ENCODE peak calls at places on chromosomes 16 and 17, in four cellular contexts. P, I, L and J are unnamed samples.

GRCh38 chr17:74865504-74866197 is 6.0 kb upstream of the GRIN2C start:
- DNase-seq in I (no peak), L (no peak), P (no peak), J (no peak)

GRCh38 chr17:78144146-78144719 is 2.0 kb upstream of the C17orf99 start:
- DNase-seq in L (no peak), P (peak; percentile 90), I (peak; percentile 90), J (no peak)

GRCh38 chr17:57211543-57211942 is 44.8 kb upstream of the MSI2 start:
- DNase-seq in I (no peak), L (peak; percentile 33), P (no peak), J (no peak)

GRCh38 chr17:32746698-32747097 is 130.2 kb downstream of the MYO1D start:
- DNase-seq in P (no peak), L (no peak), I (no peak), J (no peak)

GRCh38 chr16:57444711-57445110 is 2.5 kb downstream of the CIAPIN1 start:
- DNase-seq in P (no peak), I (no peak), L (no peak), J (no peak)

GRCh38 chr16:69166221-69166833 is 20.6 kb upstream of the SNTB2 start:
- DNase-seq in L (no peak), I (no peak), P (no peak), J (no peak)

GRCh38 chr17:78127240-78127887 is 1.2 kb downstream of the TMC6 start:
- DNase-seq in P (peak; percentile 78), I (peak; percentile 57), L (no peak), J (peak; percentile 50)

GRCh38 chr16:18050234-18050633 is 286.3 kb downstream of the NPIPA8 start:
- DNase-seq in I (no peak), P (no peak), L (no peak), J (no peak)

GRCh38 chr17:78675316-78675616 is 98.1 kb upstream of the DNAH17 start:
- DNase-seq in P (no peak), L (no peak), I (no peak), J (no peak)

GRCh38 chr16:85444879-85445778 is 168.0 kb upstream of the GSE1 start:
- DNase-seq in L (no peak), P (peak; percentile 71), I (peak; percentile 56), J (no peak)

GRCh38 chr17:4893721-4894560 is 5.4 kb upstream of the C17orf107 start:
- DNase-seq in I (no peak), L (no peak), P (no peak), J (no peak)

GRCh38 chr17:57852041-57852954 is 2.5 kb upstream of the MRPS23 start:
- DNase-seq in P (no peak), I (no peak), L (no peak), J (no peak)

GRCh38 chr16:57145046-57145963 is 40.5 kb downstream of the PSME3IP1 start:
- DNase-seq in I (no peak), P (no peak), L (no peak), J (no peak)

GRCh38 chr17:14595656-14596055 is 294.8 kb downstream of the HS3ST3B1 start:
- DNase-seq in P (no peak), L (no peak), I (no peak), J (no peak)

GRCh38 chr16:7421578-7421977 is 88.9 kb downstream of the RBFOX1 start:
- DNase-seq in L (no peak), I (no peak), P (no peak), J (no peak)

GRCh38 chr17:39671651-39672521 is 3.6 kb downstream of the PNMT start:
- DNase-seq in P (peak; percentile 72), L (peak; percentile 82), I (peak; percentile 57), J (no peak)

GRCh38 chr17:64124609-64125008 is 5.3 kb downstream of the ERN1 start:
- DNase-seq in I (no peak), P (no peak), L (no peak), J (no peak)

GRCh38 chr16:69928856-69929400 is 22.2 kb upstream of the CLEC18A start:
- DNase-seq in I (no peak), L (no peak), P (no peak), J (no peak)

GRCh38 chr16:82735176-82735575 is 108.4 kb downstream of the CDH13 start:
- DNase-seq in P (no peak), L (no peak), I (no peak), J (no peak)

GRCh38 chr16:28162326-28162877 is 49.4 kb downstream of the XPO6 start:
- DNase-seq in I (no peak), P (no peak), L (no peak), J (no peak)

GRCh38 chr17:74466111-74466784 is at the start of gene CD300A:
- DNase-seq in L (no peak), I (peak; percentile 54), P (no peak), J (no peak)

GRCh38 chr17:83135692-83136091 is 56.3 kb downstream of the METRNL start:
- DNase-seq in I (no peak), P (peak; percentile 13), L (no peak), J (no peak)

GRCh38 chr17:82866521-82867214 is 26.8 kb upstream of the ZNF750 start:
- DNase-seq in L (no peak), I (no peak), P (no peak), J (no peak)

GRCh38 chr17:10149573-10150399 is 48.6 kb downstream of the GAS7 start:
- DNase-seq in P (no peak), L (no peak), I (no peak), J (no peak)

GRCh38 chr16:72247821-72248253 is 75.9 kb upstream of the PMFBP1 start:
- DNase-seq in I (no peak), P (no peak), L (no peak), J (no peak)

GRCh38 chr17:80681215-80681614 is 136.6 kb downstream of the RPTOR start:
- DNase-seq in I (no peak), L (no peak), P (no peak), J (no peak)

GRCh38 chr16:88282221-88283041 is 100.3 kb upstream of the ZNF469 start:
- DNase-seq in I (no peak), L (no peak), P (no peak), J (no peak)
- H3K9me3 ChIP-seq in I (peaks cover 15% of the 10 kb centered on the region), L (peaks cover 36% of the 10 kb centered on the region), P (no peaks in the 10 kb centered on the region), J (no peaks in the 10 kb centered on the region)

DNA sequence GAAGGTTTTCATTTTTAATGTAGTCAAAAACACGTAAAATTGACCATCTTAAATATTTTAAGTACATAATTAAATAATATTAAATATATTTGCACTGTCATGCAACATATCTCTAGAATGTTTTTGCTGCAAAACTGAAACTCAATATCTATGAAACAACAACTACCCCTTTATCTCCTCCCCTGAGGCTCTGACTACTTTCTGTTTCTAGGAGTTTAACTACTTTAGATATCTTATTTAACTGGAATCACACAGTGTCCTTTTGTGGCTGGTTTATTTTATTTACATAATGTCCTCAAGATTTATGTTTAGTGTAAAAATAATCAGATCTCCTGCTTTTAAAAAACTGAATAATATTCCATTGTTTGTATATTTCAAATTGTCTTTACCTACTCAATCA is 2003.9 kb downstream of the TP53TG3F start:
- DNase-seq in I (no peak), L (no peak), P (no peak), J (no peak)
- H3K9me3 ChIP-seq in I (no peaks in the 10 kb centered on the region), L (peaks cover 4% of the 10 kb centered on the region), P (no peaks in the 10 kb centered on the region), J (peaks cover 4% of the 10 kb centered on the region)

DNA sequence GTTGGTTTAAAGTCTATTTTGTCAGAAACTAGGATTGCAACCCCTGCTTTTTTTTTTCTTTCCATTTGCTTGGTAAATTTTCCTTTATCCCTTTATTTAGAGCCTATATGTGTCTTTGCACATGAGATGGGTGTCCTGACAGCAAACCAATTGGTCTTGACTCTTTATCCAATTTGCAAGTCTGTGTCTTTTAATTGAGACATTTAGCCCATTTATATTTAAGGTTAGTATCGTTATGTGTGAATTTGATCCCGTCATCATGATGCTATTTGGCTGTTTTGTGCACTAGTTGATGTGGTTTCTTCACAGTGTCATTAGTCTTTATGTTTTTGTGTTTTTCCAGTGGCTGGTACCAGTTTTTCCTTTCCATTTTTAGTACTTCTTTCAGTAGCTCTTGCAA is 127.7 kb upstream of the ZNF267 start:
- DNase-seq in I (no peak), L (no peak), P (no peak), J (no peak)
- H3K9me3 ChIP-seq in I (peaks cover 82% of the 10 kb centered on the region), L (peaks cover 53% of the 10 kb centered on the region), P (peaks cover 14% of the 10 kb centered on the region), J (peaks cover 37% of the 10 kb centered on the region)

GRCh38 chr16:12804395-12804794 is 708 bp upstream of the CPPED1 start:
- DNase-seq in L (no peak), P (no peak), I (no peak), J (no peak)
- H3K9me3 ChIP-seq in L (no peaks in the 10 kb centered on the region), P (no peaks in the 10 kb centered on the region), I (no peaks in the 10 kb centered on the region), J (no peaks in the 10 kb centered on the region)

GRCh38 chr16:35142147-35142808 is 1682.9 kb downstream of the TP53TG3F start:
- DNase-seq in L (no peak), I (no peak), P (no peak), J (no peak)
- H3K9me3 ChIP-seq in L (peaks cover 5% of the 10 kb centered on the region), I (peaks cover 67% of the 10 kb centered on the region), P (no peaks in the 10 kb centered on the region), J (no peaks in the 10 kb centered on the region)

GRCh38 chr16:3408561-3409197 is 7.7 kb downstream of the ZNF174 start:
- DNase-seq in L (no peak), P (no peak), I (no peak), J (no peak)
- H3K9me3 ChIP-seq in L (peaks cover 99% of the 10 kb centered on the region), P (peaks cover 15% of the 10 kb centered on the region), I (peaks cover 93% of the 10 kb centered on the region), J (peaks cover 41% of the 10 kb centered on the region)

DNA sequence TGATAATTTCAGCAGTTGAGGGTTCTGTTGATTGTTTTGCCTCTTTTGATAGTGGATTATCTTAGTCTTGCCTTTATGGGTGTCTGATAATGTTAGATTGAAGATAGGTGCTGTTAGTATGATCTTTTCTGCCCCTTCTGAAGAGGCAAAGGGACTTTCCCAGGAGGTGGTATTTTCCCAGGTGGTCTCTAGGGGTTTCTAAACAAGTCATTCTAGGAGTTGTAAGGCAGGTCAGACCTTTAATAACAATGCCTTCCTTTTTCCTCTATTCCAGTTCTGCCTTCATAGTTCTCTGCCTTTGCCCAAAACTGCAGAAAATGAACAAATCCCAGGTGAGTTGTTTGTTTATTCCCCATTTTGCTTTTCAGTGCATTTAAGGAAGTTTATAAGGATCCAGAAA is 4.3 kb downstream of the ZFP1 start:
- DNase-seq in P (no peak), I (no peak), L (no peak), J (no peak)
- H3K9me3 ChIP-seq in P (no peaks in the 10 kb centered on the region), I (peaks cover 8% of the 10 kb centered on the region), L (peaks cover 63% of the 10 kb centered on the region), J (peaks cover 3% of the 10 kb centered on the region)

GRCh38 chr16:35687781-35688180 is 2228.4 kb downstream of the TP53TG3F start:
- DNase-seq in I (no peak), L (no peak), P (no peak), J (no peak)

GRCh38 chr16:35686595-35686994 is 2227.2 kb downstream of the TP53TG3F start:
- DNase-seq in P (no peak), L (no peak), I (no peak), J (no peak)

GRCh38 chr16:35689764-35690163 is 2230.4 kb downstream of the TP53TG3F start:
- DNase-seq in P (no peak), I (no peak), L (no peak), J (no peak)

GRCh38 chr16:35687071-35687470 is 2227.7 kb downstream of the TP53TG3F start:
- DNase-seq in I (no peak), L (no peak), P (no peak), J (no peak)

DNA sequence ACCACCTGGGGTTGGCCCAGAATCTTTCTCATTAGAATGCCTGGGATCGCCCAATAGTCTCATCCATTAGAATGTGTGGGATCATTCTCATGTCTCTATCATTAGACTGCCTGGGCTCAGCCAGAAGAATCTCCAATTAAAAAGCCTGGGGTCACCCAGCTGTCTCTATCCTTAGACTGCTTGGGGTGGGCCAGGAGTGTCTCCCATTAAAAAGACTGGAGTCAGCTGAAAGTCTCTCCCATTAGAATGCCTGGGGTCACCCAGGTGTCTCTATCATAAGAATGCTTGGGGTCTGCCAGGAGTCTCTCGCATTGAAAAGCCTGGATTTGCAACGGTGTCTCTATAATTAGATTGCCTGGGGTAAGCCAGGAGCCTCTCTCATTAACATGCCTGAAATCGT is 2225.7 kb downstream of the TP53TG3F start:
- DNase-seq in P (no peak), I (no peak), L (no peak), J (no peak)
- H3K9me3 ChIP-seq in P (no peaks in the 10 kb centered on the region), I (peaks cover 65% of the 10 kb centered on the region), L (no peaks in the 10 kb centered on the region), J (peaks cover 5% of the 10 kb centered on the region)